ENCODE peak calls at places on chromosome 22, in seven cellular contexts. One of them, this sample, is unnamed.

GRCh38 chr22:38719196-38719595 is 13.5 kb downstream of the GTPBP1 start:
- DNase-seq in psoas muscle: no peak
- DNase-seq in Calu3: no peak
- DNase-seq in bronchial epithelial cell: no peak
- DNase-seq in activated T-cell treated with anti-CD3 and anti-CD28 coated beads for 1 hour: no peak
- DNase-seq in astrocyte of the spinal cord: no peak
- DNase-seq in NCI-H226: no peak
- DNase-seq in this sample: no peak

GRCh38 chr22:45008853-45009751 is 703 bp downstream of the PHF21B start:
- DNase-seq in bronchial epithelial cell: no peak
- DNase-seq in NCI-H226: no peak
- DNase-seq in astrocyte of the spinal cord: peak; percentile 15
- DNase-seq in activated T-cell treated with anti-CD3 and anti-CD28 coated beads for 1 hour: no peak
- DNase-seq in psoas muscle: peak; percentile 15
- DNase-seq in Calu3: no peak
- DNase-seq in this sample: no peak

GRCh38 chr22:32622004-32622761 is 147.6 kb downstream of the FBXO7 start:
- DNase-seq in activated T-cell treated with anti-CD3 and anti-CD28 coated beads for 1 hour: no peak
- DNase-seq in Calu3: no peak
- DNase-seq in psoas muscle: peak; percentile 40
- DNase-seq in NCI-H226: no peak
- DNase-seq in astrocyte of the spinal cord: peak; percentile 61
- DNase-seq in bronchial epithelial cell: no peak
- DNase-seq in this sample: no peak

GRCh38 chr22:26883393-26883792 is 226.0 kb downstream of the MIAT start:
- DNase-seq in astrocyte of the spinal cord: no peak
- DNase-seq in NCI-H226: no peak
- DNase-seq in activated T-cell treated with anti-CD3 and anti-CD28 coated beads for 1 hour: no peak
- DNase-seq in psoas muscle: no peak
- DNase-seq in bronchial epithelial cell: no peak
- DNase-seq in Calu3: no peak
- DNase-seq in this sample: no peak

GRCh38 chr22:45318558-45319318 is 9.0 kb downstream of the FAM118A start:
- DNase-seq in NCI-H226: no peak
- DNase-seq in psoas muscle: no peak
- DNase-seq in astrocyte of the spinal cord: no peak
- DNase-seq in activated T-cell treated with anti-CD3 and anti-CD28 coated beads for 1 hour: peak; percentile 29
- DNase-seq in bronchial epithelial cell: no peak
- DNase-seq in Calu3: no peak
- DNase-seq in this sample: peak; percentile 33

GRCh38 chr22:30875481-30876215 is 92.9 kb downstream of the MORC2 start:
- DNase-seq in activated T-cell treated with anti-CD3 and anti-CD28 coated beads for 1 hour: no peak
- DNase-seq in Calu3: no peak
- DNase-seq in NCI-H226: no peak
- DNase-seq in bronchial epithelial cell: no peak
- DNase-seq in astrocyte of the spinal cord: no peak
- DNase-seq in psoas muscle: peak; percentile 77
- DNase-seq in this sample: no peak

GRCh38 chr22:35380537-35381423 is at the start of gene HMOX1:
- DNase-seq in activated T-cell treated with anti-CD3 and anti-CD28 coated beads for 1 hour: peak; percentile 29
- DNase-seq in NCI-H226: peak; percentile 63
- DNase-seq in Calu3: peak; percentile 80
- DNase-seq in bronchial epithelial cell: peak; percentile 61
- DNase-seq in psoas muscle: peak; percentile 95
- DNase-seq in astrocyte of the spinal cord: peak; percentile 84
- DNase-seq in this sample: peak; percentile 28

GRCh38 chr22:27580311-27580897 is 221.2 kb downstream of the MN1 start:
- DNase-seq in astrocyte of the spinal cord: no peak
- DNase-seq in NCI-H226: no peak
- DNase-seq in Calu3: peak; percentile 24
- DNase-seq in bronchial epithelial cell: no peak
- DNase-seq in activated T-cell treated with anti-CD3 and anti-CD28 coated beads for 1 hour: no peak
- DNase-seq in psoas muscle: no peak
- DNase-seq in this sample: no peak

GRCh38 chr22:43435851-43436535 is 24.2 kb downstream of the MPPED1 start:
- DNase-seq in Calu3: peak; percentile 38
- DNase-seq in psoas muscle: no peak
- DNase-seq in astrocyte of the spinal cord: no peak
- DNase-seq in NCI-H226: no peak
- DNase-seq in activated T-cell treated with anti-CD3 and anti-CD28 coated beads for 1 hour: no peak
- DNase-seq in bronchial epithelial cell: no peak
- DNase-seq in this sample: no peak

GRCh38 chr22:29700949-29701927 is 18.6 kb upstream of the CABP7 start:
- DNase-seq in Calu3: peak; percentile 66
- DNase-seq in psoas muscle: no peak
- DNase-seq in bronchial epithelial cell: peak; percentile 47
- DNase-seq in astrocyte of the spinal cord: no peak
- DNase-seq in NCI-H226: no peak
- DNase-seq in activated T-cell treated with anti-CD3 and anti-CD28 coated beads for 1 hour: no peak
- DNase-seq in this sample: no peak

GRCh38 chr22:33111491-33111890 is 53.3 kb upstream of the SYN3 start:
- DNase-seq in astrocyte of the spinal cord: no peak
- DNase-seq in psoas muscle: no peak
- DNase-seq in activated T-cell treated with anti-CD3 and anti-CD28 coated beads for 1 hour: no peak
- DNase-seq in bronchial epithelial cell: no peak
- DNase-seq in NCI-H226: peak; percentile 45
- DNase-seq in Calu3: no peak
- DNase-seq in this sample: no peak

GRCh38 chr22:48572951-48573350 is 1254.7 kb downstream of the BRD1 start:
- DNase-seq in astrocyte of the spinal cord: no peak
- DNase-seq in psoas muscle: no peak
- DNase-seq in bronchial epithelial cell: no peak
- DNase-seq in Calu3: no peak
- DNase-seq in NCI-H226: no peak
- DNase-seq in activated T-cell treated with anti-CD3 and anti-CD28 coated beads for 1 hour: no peak
- DNase-seq in this sample: no peak

GRCh38 chr22:41517172-41518047 is 26.9 kb downstream of the POLR3H start:
- DNase-seq in bronchial epithelial cell: peak; percentile 74
- DNase-seq in psoas muscle: peak; percentile 69
- DNase-seq in activated T-cell treated with anti-CD3 and anti-CD28 coated beads for 1 hour: peak; percentile 12
- DNase-seq in NCI-H226: peak; percentile 26
- DNase-seq in Calu3: peak; percentile 84
- DNase-seq in astrocyte of the spinal cord: peak; percentile 43
- DNase-seq in this sample: no peak

GRCh38 chr22:47356433-47357011 is 594.1 kb downstream of the TBC1D22A start:
- DNase-seq in Calu3: no peak
- DNase-seq in psoas muscle: no peak
- DNase-seq in astrocyte of the spinal cord: no peak
- DNase-seq in bronchial epithelial cell: no peak
- DNase-seq in NCI-H226: no peak
- DNase-seq in activated T-cell treated with anti-CD3 and anti-CD28 coated beads for 1 hour: no peak
- DNase-seq in this sample: no peak

GRCh38 chr22:47605441-47605840 is 843.0 kb downstream of the TBC1D22A start:
- DNase-seq in psoas muscle: no peak
- DNase-seq in activated T-cell treated with anti-CD3 and anti-CD28 coated beads for 1 hour: no peak
- DNase-seq in astrocyte of the spinal cord: no peak
- DNase-seq in NCI-H226: no peak
- DNase-seq in Calu3: no peak
- DNase-seq in bronchial epithelial cell: no peak
- DNase-seq in this sample: no peak

GRCh38 chr22:46671824-46672432 is 51.7 kb downstream of the GRAMD4 start:
- DNase-seq in activated T-cell treated with anti-CD3 and anti-CD28 coated beads for 1 hour: no peak
- DNase-seq in NCI-H226: no peak
- DNase-seq in astrocyte of the spinal cord: no peak
- DNase-seq in bronchial epithelial cell: no peak
- DNase-seq in psoas muscle: no peak
- DNase-seq in Calu3: no peak
- DNase-seq in this sample: no peak

GRCh38 chr22:45462034-45462655 is 40.5 kb upstream of the FBLN1 start:
- DNase-seq in bronchial epithelial cell: no peak
- DNase-seq in activated T-cell treated with anti-CD3 and anti-CD28 coated beads for 1 hour: no peak
- DNase-seq in Calu3: no peak
- DNase-seq in psoas muscle: no peak
- DNase-seq in NCI-H226: no peak
- DNase-seq in astrocyte of the spinal cord: no peak
- DNase-seq in this sample: no peak

GRCh38 chr22:29883045-29883830 is at the start of gene MTMR3:
- DNase-seq in NCI-H226: peak; percentile 51
- DNase-seq in psoas muscle: peak; percentile 94
- DNase-seq in activated T-cell treated with anti-CD3 and anti-CD28 coated beads for 1 hour: peak; percentile 91
- DNase-seq in astrocyte of the spinal cord: peak; percentile 90
- DNase-seq in Calu3: peak; percentile 98
- DNase-seq in bronchial epithelial cell: peak; percentile 69
- DNase-seq in this sample: peak; percentile 84

GRCh38 chr22:48869161-48869560 is 958.5 kb downstream of the BRD1 start:
- DNase-seq in Calu3: no peak
- DNase-seq in activated T-cell treated with anti-CD3 and anti-CD28 coated beads for 1 hour: no peak
- DNase-seq in NCI-H226: no peak
- DNase-seq in astrocyte of the spinal cord: no peak
- DNase-seq in psoas muscle: no peak
- DNase-seq in bronchial epithelial cell: no peak
- DNase-seq in this sample: no peak

GRCh38 chr22:46484861-46485595 is 52.4 kb downstream of the CELSR1 start:
- DNase-seq in astrocyte of the spinal cord: peak; percentile 56
- DNase-seq in psoas muscle: no peak
- DNase-seq in NCI-H226: no peak
- DNase-seq in Calu3: no peak
- DNase-seq in activated T-cell treated with anti-CD3 and anti-CD28 coated beads for 1 hour: no peak
- DNase-seq in bronchial epithelial cell: peak; percentile 44
- DNase-seq in this sample: no peak

GRCh38 chr22:43848366-43849171 is 13.7 kb downstream of the SULT4A1 start:
- DNase-seq in NCI-H226: no peak
- DNase-seq in activated T-cell treated with anti-CD3 and anti-CD28 coated beads for 1 hour: no peak
- DNase-seq in astrocyte of the spinal cord: peak; percentile 27
- DNase-seq in Calu3: no peak
- DNase-seq in psoas muscle: no peak
- DNase-seq in bronchial epithelial cell: peak; percentile 8
- DNase-seq in this sample: no peak

GRCh38 chr22:41568811-41569210 is 8.0 kb downstream of the CSDC2 start:
- DNase-seq in bronchial epithelial cell: no peak
- DNase-seq in astrocyte of the spinal cord: no peak
- DNase-seq in psoas muscle: no peak
- DNase-seq in activated T-cell treated with anti-CD3 and anti-CD28 coated beads for 1 hour: no peak
- DNase-seq in NCI-H226: no peak
- DNase-seq in Calu3: no peak
- DNase-seq in this sample: no peak

GRCh38 chr22:19039448-19039780 is 82.8 kb downstream of the DGCR2 start:
- DNase-seq in psoas muscle: no peak
- DNase-seq in NCI-H226: no peak
- DNase-seq in astrocyte of the spinal cord: no peak
- DNase-seq in bronchial epithelial cell: no peak
- DNase-seq in Calu3: no peak
- DNase-seq in activated T-cell treated with anti-CD3 and anti-CD28 coated beads for 1 hour: no peak
- DNase-seq in this sample: no peak

GRCh38 chr22:35556666-35557065 is 16.0 kb downstream of the RASD2 start:
- DNase-seq in psoas muscle: no peak
- DNase-seq in NCI-H226: no peak
- DNase-seq in activated T-cell treated with anti-CD3 and anti-CD28 coated beads for 1 hour: no peak
- DNase-seq in bronchial epithelial cell: no peak
- DNase-seq in astrocyte of the spinal cord: no peak
- DNase-seq in Calu3: no peak
- DNase-seq in this sample: no peak

GRCh38 chr22:37410174-37411055 is 16.9 kb downstream of the ELFN2 start:
- DNase-seq in bronchial epithelial cell: peak; percentile 27
- DNase-seq in astrocyte of the spinal cord: no peak
- DNase-seq in activated T-cell treated with anti-CD3 and anti-CD28 coated beads for 1 hour: no peak
- DNase-seq in Calu3: no peak
- DNase-seq in NCI-H226: no peak
- DNase-seq in psoas muscle: no peak
- DNase-seq in this sample: no peak

GRCh38 chr22:22576244-22576988 is 17.4 kb upstream of the PRAME start:
- DNase-seq in bronchial epithelial cell: peak; percentile 17
- DNase-seq in astrocyte of the spinal cord: peak; percentile 27
- DNase-seq in psoas muscle: peak; percentile 43
- DNase-seq in NCI-H226: peak; percentile 23
- DNase-seq in Calu3: peak; percentile 81
- DNase-seq in activated T-cell treated with anti-CD3 and anti-CD28 coated beads for 1 hour: peak; percentile 29
- DNase-seq in this sample: peak; percentile 26

GRCh38 chr22:30941363-30941740 is 27.2 kb downstream of the MORC2 start:
- DNase-seq in activated T-cell treated with anti-CD3 and anti-CD28 coated beads for 1 hour: no peak
- DNase-seq in Calu3: no peak
- DNase-seq in NCI-H226: no peak
- DNase-seq in astrocyte of the spinal cord: no peak
- DNase-seq in psoas muscle: no peak
- DNase-seq in bronchial epithelial cell: no peak
- DNase-seq in this sample: no peak

GRCh38 chr22:32836286-32836859 is 34.9 kb downstream of the TIMP3 start:
- DNase-seq in NCI-H226: no peak
- DNase-seq in Calu3: peak; percentile 7
- DNase-seq in bronchial epithelial cell: no peak
- DNase-seq in activated T-cell treated with anti-CD3 and anti-CD28 coated beads for 1 hour: no peak
- DNase-seq in psoas muscle: no peak
- DNase-seq in astrocyte of the spinal cord: no peak
- DNase-seq in this sample: no peak

GRCh38 chr22:46113110-46113909 is 37.0 kb upstream of the PPARA start:
- DNase-seq in activated T-cell treated with anti-CD3 and anti-CD28 coated beads for 1 hour: no peak
- DNase-seq in NCI-H226: no peak
- DNase-seq in Calu3: no peak
- DNase-seq in bronchial epithelial cell: no peak
- DNase-seq in psoas muscle: no peak
- DNase-seq in astrocyte of the spinal cord: no peak
- DNase-seq in this sample: no peak

GRCh38 chr22:21796863-21797262 is 61.3 kb upstream of the YPEL1 start:
- DNase-seq in Calu3: no peak
- DNase-seq in activated T-cell treated with anti-CD3 and anti-CD28 coated beads for 1 hour: no peak
- DNase-seq in NCI-H226: no peak
- DNase-seq in bronchial epithelial cell: no peak
- DNase-seq in astrocyte of the spinal cord: no peak
- DNase-seq in psoas muscle: no peak
- DNase-seq in this sample: no peak

GRCh38 chr22:23542933-23543332 is 37.2 kb downstream of the IGLL1 start:
- DNase-seq in NCI-H226: no peak
- DNase-seq in bronchial epithelial cell: peak; percentile 29
- DNase-seq in Calu3: no peak
- DNase-seq in activated T-cell treated with anti-CD3 and anti-CD28 coated beads for 1 hour: no peak
- DNase-seq in psoas muscle: no peak
- DNase-seq in astrocyte of the spinal cord: no peak
- DNase-seq in this sample: no peak

GRCh38 chr22:29369460-29369859 is 18.9 kb downstream of the AP1B1 start:
- DNase-seq in astrocyte of the spinal cord: peak; percentile 85
- DNase-seq in activated T-cell treated with anti-CD3 and anti-CD28 coated beads for 1 hour: no peak
- DNase-seq in NCI-H226: no peak
- DNase-seq in bronchial epithelial cell: peak; percentile 70
- DNase-seq in psoas muscle: peak; percentile 79
- DNase-seq in Calu3: no peak
- DNase-seq in this sample: no peak

GRCh38 chr22:36924151-36924698 is 10.8 kb downstream of the CSF2RB start:
- DNase-seq in bronchial epithelial cell: no peak
- DNase-seq in Calu3: no peak
- DNase-seq in activated T-cell treated with anti-CD3 and anti-CD28 coated beads for 1 hour: no peak
- DNase-seq in psoas muscle: no peak
- DNase-seq in NCI-H226: no peak
- DNase-seq in astrocyte of the spinal cord: no peak
- DNase-seq in this sample: no peak

GRCh38 chr22:43722444-43722843 is 89.7 kb downstream of the EFCAB6 start:
- DNase-seq in astrocyte of the spinal cord: no peak
- DNase-seq in bronchial epithelial cell: no peak
- DNase-seq in Calu3: no peak
- DNase-seq in psoas muscle: no peak
- DNase-seq in activated T-cell treated with anti-CD3 and anti-CD28 coated beads for 1 hour: no peak
- DNase-seq in NCI-H226: no peak
- DNase-seq in this sample: no peak